ENCODE peak calls at places on chromosomes 6 and 20, in eight cellular contexts. C, Q, P, M, Y, F, N and A are unnamed samples.

GRCh38 chr6:138476116-138476515 is 23.2 kb downstream of the NHSL1 start:
- DNase-seq in C (no peak), Q (no peak), P (no peak), M (no peak), Y (no peak), F (no peak), N (no peak), A (no peak)

GRCh38 chr6:44256291-44257006 is 879 bp downstream of the SLC35B2 start:
- DNase-seq in C (no peak), Q (peak; percentile 35), P (peak; percentile 40), M (no peak), Y (no peak), F (no peak), N (no peak), A (no peak)

GRCh38 chr6:90044833-90045337 is 150.6 kb downstream of the GJA10 start:
- DNase-seq in C (no peak), Q (no peak), P (no peak), M (no peak), Y (peak; percentile 88), F (peak; percentile 23), N (no peak), A (no peak)

GRCh38 chr6:99334526-99335127 is 14.8 kb downstream of the FAXC start:
- DNase-seq in C (no peak), Q (no peak), P (peak; percentile 43), M (no peak), Y (peak; percentile 59), F (peak; percentile 47), N (peak; percentile 77), A (no peak)

GRCh38 chr6:4459032-4459431 is 317.2 kb upstream of the CDYL start:
- DNase-seq in C (no peak), Q (no peak), P (peak; percentile 13), M (no peak), Y (peak; percentile 89), F (peak; percentile 81), N (no peak), A (no peak)

GRCh38 chr6:92806254-92806653 is 613.1 kb downstream of the EPHA7 start:
- DNase-seq in C (no peak), Q (no peak), P (no peak), M (no peak), Y (no peak), F (no peak), N (no peak), A (no peak)

GRCh38 chr6:14641401-14641800 is 523.8 kb downstream of the CD83 start:
- DNase-seq in C (no peak), Q (no peak), P (no peak), M (no peak), Y (no peak), F (no peak), N (no peak), A (no peak)

GRCh38 chr6:155084431-155085123 is 89.5 kb downstream of the TIAM2 start:
- DNase-seq in C (no peak), Q (no peak), P (no peak), M (no peak), Y (peak; percentile 54), F (no peak), N (no peak), A (no peak)

GRCh38 chr6:93676506-93676905 is 257.1 kb upstream of the EPHA7 start:
- DNase-seq in C (no peak), Q (no peak), P (no peak), M (no peak), Y (no peak), F (no peak), N (no peak), A (no peak)

GRCh38 chr20:16806061-16806460 is 57.9 kb downstream of the OTOR start:
- DNase-seq in C (no peak), Q (no peak), P (no peak), M (no peak), Y (no peak), F (no peak), N (no peak), A (no peak)

GRCh38 chr6:133466666-133467065 is 225.5 kb downstream of the EYA4 start:
- DNase-seq in C (no peak), Q (no peak), P (no peak), M (no peak), Y (no peak), F (no peak), N (no peak), A (no peak)

GRCh38 chr6:146543211-146543939 is at the start of gene RAB32:
- DNase-seq in C (peak; percentile 89), Q (peak; percentile 5), P (peak; percentile 94), M (no peak), Y (peak; percentile 94), F (peak; percentile 98), N (peak; percentile 55), A (peak; percentile 93)

GRCh38 chr6:44216677-44217331 is at the start of gene MYMX:
- DNase-seq in C (no peak), Q (no peak), P (no peak), M (no peak), Y (no peak), F (no peak), N (no peak), A (peak; percentile 34)

GRCh38 chr6:106643061-106643460 is 13.7 kb downstream of the QRSL1 start:
- DNase-seq in C (no peak), Q (no peak), P (no peak), M (no peak), Y (no peak), F (no peak), N (no peak), A (no peak)

GRCh38 chr6:2890981-2891767 is 11.9 kb downstream of the SERPINB9 start:
- DNase-seq in C (no peak), Q (no peak), P (peak; percentile 33), M (no peak), Y (no peak), F (no peak), N (no peak), A (no peak)

GRCh38 chr20:37295595-37295994 is 6.1 kb downstream of the MANBAL start:
- DNase-seq in C (no peak), Q (no peak), P (no peak), M (no peak), Y (no peak), F (no peak), N (no peak), A (no peak)

GRCh38 chr6:138736640-138737039 is 36.9 kb upstream of the CCDC28A start:
- DNase-seq in C (no peak), Q (no peak), P (no peak), M (no peak), Y (peak; percentile 35), F (no peak), N (no peak), A (no peak)

GRCh38 chr20:4167261-4168004 is 152.1 kb upstream of the RNF24 start:
- DNase-seq in C (no peak), Q (no peak), P (peak; percentile 36), M (no peak), Y (peak; percentile 38), F (no peak), N (no peak), A (no peak)

GRCh38 chr6:139349464-139350020 is 24.9 kb downstream of the CITED2 start:
- DNase-seq in C (peak; percentile 47), Q (no peak), P (no peak), M (no peak), Y (no peak), F (no peak), N (no peak), A (no peak)

GRCh38 chr6:20916081-20916480 is 381.8 kb downstream of the CDKAL1 start:
- DNase-seq in C (no peak), Q (no peak), P (no peak), M (no peak), Y (peak; percentile 5), F (no peak), N (no peak), A (no peak)

GRCh38 chr6:36677059-36677749 is 1.3 kb upstream of the CDKN1A start:
- DNase-seq in C (no peak), Q (no peak), P (no peak), M (no peak), Y (no peak), F (peak; percentile 55), N (no peak), A (no peak)

GRCh38 chr6:135600086-135600702 is 102.7 kb upstream of the AHI1 start:
- DNase-seq in C (no peak), Q (no peak), P (no peak), M (no peak), Y (no peak), F (no peak), N (no peak), A (no peak)

GRCh38 chr6:35218021-35218420 is 4.3 kb downstream of the SCUBE3 start:
- DNase-seq in C (no peak), Q (no peak), P (no peak), M (no peak), Y (no peak), F (peak; percentile 41), N (no peak), A (no peak)

GRCh38 chr6:20211941-20212391 is 303 bp downstream of the MBOAT1 start:
- DNase-seq in C (peak; percentile 32), Q (peak; percentile 32), P (peak; percentile 72), M (no peak), Y (peak; percentile 50), F (no peak), N (peak; percentile 64), A (no peak)

GRCh38 chr6:152696543-152696942 is 1.2 kb upstream of the MYCT1 start:
- DNase-seq in C (no peak), Q (no peak), P (no peak), M (no peak), Y (peak; percentile 16), F (peak; percentile 77), N (no peak), A (no peak)

GRCh38 chr6:470901-471448 is 79.4 kb downstream of the IRF4 start:
- DNase-seq in C (no peak), Q (no peak), P (no peak), M (no peak), Y (no peak), F (no peak), N (peak; percentile 65), A (no peak)

GRCh38 chr6:133681880-133682279 is 207.0 kb upstream of the TCF21 start:
- DNase-seq in C (no peak), Q (no peak), P (no peak), M (no peak), Y (no peak), F (no peak), N (no peak), A (no peak)

GRCh38 chr20:58019027-58019849 is 209.2 kb downstream of the ANKRD60 start:
- DNase-seq in C (peak; percentile 17), Q (no peak), P (no peak), M (no peak), Y (peak; percentile 100), F (peak; percentile 77), N (no peak), A (no peak)

GRCh38 chr20:50412069-50412468 is 98.1 kb upstream of the PTPN1 start:
- DNase-seq in C (no peak), Q (no peak), P (no peak), M (no peak), Y (peak; percentile 53), F (no peak), N (no peak), A (no peak)

GRCh38 chr6:166707045-166707444 is 80.0 kb upstream of the RPS6KA2 start:
- DNase-seq in C (no peak), Q (no peak), P (peak; percentile 37), M (no peak), Y (no peak), F (peak; percentile 33), N (peak; percentile 36), A (peak; percentile 64)

GRCh38 chr6:168619560-168620314 is 178.8 kb downstream of the SMOC2 start:
- DNase-seq in C (no peak), Q (peak; percentile 10), P (no peak), M (no peak), Y (no peak), F (no peak), N (no peak), A (no peak)